ENCODE peak calls at places on chromosome 13, in ten cellular contexts. One of them, this sample, is unnamed.
A peak's percentile ranks its signal among the peaks of the same experiment; 100 is the strongest.

GRCh38 chr13:22506286-22506685 is 674.5 kb upstream of the SGCG start:
- DNase-seq in skeletal muscle cell: no peak
- DNase-seq in GDM1: no peak
- DNase-seq in T-helper 17 cell: no peak
- DNase-seq in AML-193: no peak
- DNase-seq in M059J: no peak
- DNase-seq in ACHN: no peak
- DNase-seq in stimulated activated CD4-positive, alpha-beta T cell treated with anti-CD3 and anti-CD28 coated beads, Interleukin-15, amount 100 ng/mL, for 24 hours: no peak
- DNase-seq in epithelial cell of prostate: no peak
- DNase-seq in stimulated activated CD8-positive, alpha-beta memory T cell treated with anti-CD3 and anti-CD28 coated beads, Interleukin-2, amount 100 ng/mL, for 1 hour: no peak
- DNase-seq in this sample: no peak

GRCh38 chr13:34161829-34162544 is 344.0 kb downstream of the RFC3 start:
- DNase-seq in skeletal muscle cell: peak; percentile 78
- DNase-seq in GDM1: no peak
- DNase-seq in T-helper 17 cell: no peak
- DNase-seq in AML-193: no peak
- DNase-seq in M059J: peak; percentile 86
- DNase-seq in ACHN: no peak
- DNase-seq in stimulated activated CD4-positive, alpha-beta T cell treated with anti-CD3 and anti-CD28 coated beads, Interleukin-15, amount 100 ng/mL, for 24 hours: no peak
- DNase-seq in epithelial cell of prostate: peak; percentile 52
- DNase-seq in stimulated activated CD8-positive, alpha-beta memory T cell treated with anti-CD3 and anti-CD28 coated beads, Interleukin-2, amount 100 ng/mL, for 1 hour: no peak
- DNase-seq in this sample: peak; percentile 89

GRCh38 chr13:29847501-29847983 is 2.9 kb downstream of the UBL3 start:
- DNase-seq in skeletal muscle cell: no peak
- DNase-seq in GDM1: peak; percentile 25
- DNase-seq in T-helper 17 cell: no peak
- DNase-seq in AML-193: peak; percentile 16
- DNase-seq in M059J: peak; percentile 83
- DNase-seq in ACHN: peak; percentile 43
- DNase-seq in stimulated activated CD4-positive, alpha-beta T cell treated with anti-CD3 and anti-CD28 coated beads, Interleukin-15, amount 100 ng/mL, for 24 hours: no peak
- DNase-seq in epithelial cell of prostate: no peak
- DNase-seq in stimulated activated CD8-positive, alpha-beta memory T cell treated with anti-CD3 and anti-CD28 coated beads, Interleukin-2, amount 100 ng/mL, for 1 hour: no peak
- DNase-seq in this sample: no peak

GRCh38 chr13:34698953-34699352 is 243.1 kb upstream of the NBEA start:
- DNase-seq in skeletal muscle cell: no peak
- DNase-seq in GDM1: no peak
- DNase-seq in T-helper 17 cell: no peak
- DNase-seq in AML-193: no peak
- DNase-seq in M059J: no peak
- DNase-seq in ACHN: no peak
- DNase-seq in stimulated activated CD4-positive, alpha-beta T cell treated with anti-CD3 and anti-CD28 coated beads, Interleukin-15, amount 100 ng/mL, for 24 hours: no peak
- DNase-seq in epithelial cell of prostate: no peak
- DNase-seq in stimulated activated CD8-positive, alpha-beta memory T cell treated with anti-CD3 and anti-CD28 coated beads, Interleukin-2, amount 100 ng/mL, for 1 hour: no peak
- DNase-seq in this sample: no peak

GRCh38 chr13:24254151-24254810 is 55.1 kb upstream of the C1QTNF9 start:
- DNase-seq in skeletal muscle cell: no peak
- DNase-seq in GDM1: peak; percentile 66
- DNase-seq in T-helper 17 cell: peak; percentile 68
- DNase-seq in AML-193: no peak
- DNase-seq in M059J: no peak
- DNase-seq in ACHN: no peak
- DNase-seq in stimulated activated CD4-positive, alpha-beta T cell treated with anti-CD3 and anti-CD28 coated beads, Interleukin-15, amount 100 ng/mL, for 24 hours: peak; percentile 69
- DNase-seq in epithelial cell of prostate: no peak
- DNase-seq in stimulated activated CD8-positive, alpha-beta memory T cell treated with anti-CD3 and anti-CD28 coated beads, Interleukin-2, amount 100 ng/mL, for 1 hour: no peak
- DNase-seq in this sample: no peak

GRCh38 chr13:28531195-28531955 is 36.4 kb upstream of the FLT1 start:
- DNase-seq in skeletal muscle cell: no peak
- DNase-seq in GDM1: no peak
- DNase-seq in T-helper 17 cell: no peak
- DNase-seq in AML-193: no peak
- DNase-seq in M059J: peak; percentile 59
- DNase-seq in ACHN: peak; percentile 19
- DNase-seq in stimulated activated CD4-positive, alpha-beta T cell treated with anti-CD3 and anti-CD28 coated beads, Interleukin-15, amount 100 ng/mL, for 24 hours: peak; percentile 15
- DNase-seq in epithelial cell of prostate: no peak
- DNase-seq in stimulated activated CD8-positive, alpha-beta memory T cell treated with anti-CD3 and anti-CD28 coated beads, Interleukin-2, amount 100 ng/mL, for 1 hour: no peak
- DNase-seq in this sample: no peak

GRCh38 chr13:25847145-25847544 is 204.7 kb downstream of the SHISA2 start:
- DNase-seq in skeletal muscle cell: no peak
- DNase-seq in GDM1: no peak
- DNase-seq in T-helper 17 cell: no peak
- DNase-seq in AML-193: no peak
- DNase-seq in M059J: no peak
- DNase-seq in ACHN: no peak
- DNase-seq in stimulated activated CD4-positive, alpha-beta T cell treated with anti-CD3 and anti-CD28 coated beads, Interleukin-15, amount 100 ng/mL, for 24 hours: no peak
- DNase-seq in epithelial cell of prostate: no peak
- DNase-seq in stimulated activated CD8-positive, alpha-beta memory T cell treated with anti-CD3 and anti-CD28 coated beads, Interleukin-2, amount 100 ng/mL, for 1 hour: no peak
- DNase-seq in this sample: no peak

GRCh38 chr13:28529836-28530235 is 34.9 kb upstream of the FLT1 start:
- DNase-seq in skeletal muscle cell: no peak
- DNase-seq in GDM1: no peak
- DNase-seq in T-helper 17 cell: no peak
- DNase-seq in AML-193: no peak
- DNase-seq in M059J: no peak
- DNase-seq in ACHN: no peak
- DNase-seq in stimulated activated CD4-positive, alpha-beta T cell treated with anti-CD3 and anti-CD28 coated beads, Interleukin-15, amount 100 ng/mL, for 24 hours: no peak
- DNase-seq in epithelial cell of prostate: no peak
- DNase-seq in stimulated activated CD8-positive, alpha-beta memory T cell treated with anti-CD3 and anti-CD28 coated beads, Interleukin-2, amount 100 ng/mL, for 1 hour: no peak
- DNase-seq in this sample: no peak

GRCh38 chr13:34738251-34739170 is 203.6 kb upstream of the NBEA start:
- DNase-seq in skeletal muscle cell: no peak
- DNase-seq in GDM1: no peak
- DNase-seq in T-helper 17 cell: no peak
- DNase-seq in AML-193: no peak
- DNase-seq in M059J: no peak
- DNase-seq in ACHN: no peak
- DNase-seq in stimulated activated CD4-positive, alpha-beta T cell treated with anti-CD3 and anti-CD28 coated beads, Interleukin-15, amount 100 ng/mL, for 24 hours: no peak
- DNase-seq in epithelial cell of prostate: no peak
- DNase-seq in stimulated activated CD8-positive, alpha-beta memory T cell treated with anti-CD3 and anti-CD28 coated beads, Interleukin-2, amount 100 ng/mL, for 1 hour: no peak
- DNase-seq in this sample: no peak

GRCh38 chr13:29384466-29384865 is 211.0 kb downstream of the SLC7A1 start:
- DNase-seq in skeletal muscle cell: no peak
- DNase-seq in GDM1: no peak
- DNase-seq in T-helper 17 cell: no peak
- DNase-seq in AML-193: no peak
- DNase-seq in M059J: no peak
- DNase-seq in ACHN: no peak
- DNase-seq in stimulated activated CD4-positive, alpha-beta T cell treated with anti-CD3 and anti-CD28 coated beads, Interleukin-15, amount 100 ng/mL, for 24 hours: no peak
- DNase-seq in epithelial cell of prostate: no peak
- DNase-seq in stimulated activated CD8-positive, alpha-beta memory T cell treated with anti-CD3 and anti-CD28 coated beads, Interleukin-2, amount 100 ng/mL, for 1 hour: no peak
- DNase-seq in this sample: no peak

GRCh38 chr13:49265822-49266221 is 18.1 kb downstream of the CDADC1 start:
- DNase-seq in skeletal muscle cell: peak; percentile 28
- DNase-seq in GDM1: no peak
- DNase-seq in T-helper 17 cell: no peak
- DNase-seq in AML-193: no peak
- DNase-seq in M059J: peak; percentile 46
- DNase-seq in ACHN: no peak
- DNase-seq in stimulated activated CD4-positive, alpha-beta T cell treated with anti-CD3 and anti-CD28 coated beads, Interleukin-15, amount 100 ng/mL, for 24 hours: no peak
- DNase-seq in epithelial cell of prostate: no peak
- DNase-seq in stimulated activated CD8-positive, alpha-beta memory T cell treated with anti-CD3 and anti-CD28 coated beads, Interleukin-2, amount 100 ng/mL, for 1 hour: no peak
- DNase-seq in this sample: peak; percentile 34

GRCh38 chr13:99495478-99496321 is 5.6 kb upstream of the TM9SF2 start:
- DNase-seq in skeletal muscle cell: no peak
- DNase-seq in GDM1: no peak
- DNase-seq in T-helper 17 cell: no peak
- DNase-seq in AML-193: no peak
- DNase-seq in M059J: peak; percentile 44
- DNase-seq in ACHN: peak; percentile 11
- DNase-seq in stimulated activated CD4-positive, alpha-beta T cell treated with anti-CD3 and anti-CD28 coated beads, Interleukin-15, amount 100 ng/mL, for 24 hours: peak; percentile 11
- DNase-seq in epithelial cell of prostate: no peak
- DNase-seq in stimulated activated CD8-positive, alpha-beta memory T cell treated with anti-CD3 and anti-CD28 coated beads, Interleukin-2, amount 100 ng/mL, for 1 hour: no peak
- DNase-seq in this sample: no peak

GRCh38 chr13:32728327-32728726 is 142.1 kb downstream of the PDS5B start:
- DNase-seq in skeletal muscle cell: no peak
- DNase-seq in GDM1: no peak
- DNase-seq in T-helper 17 cell: no peak
- DNase-seq in AML-193: no peak
- DNase-seq in M059J: no peak
- DNase-seq in ACHN: no peak
- DNase-seq in stimulated activated CD4-positive, alpha-beta T cell treated with anti-CD3 and anti-CD28 coated beads, Interleukin-15, amount 100 ng/mL, for 24 hours: no peak
- DNase-seq in epithelial cell of prostate: no peak
- DNase-seq in stimulated activated CD8-positive, alpha-beta memory T cell treated with anti-CD3 and anti-CD28 coated beads, Interleukin-2, amount 100 ng/mL, for 1 hour: no peak
- DNase-seq in this sample: no peak

GRCh38 chr13:39394811-39395685 is 207.9 kb downstream of the LHFPL6 start:
- DNase-seq in skeletal muscle cell: no peak
- DNase-seq in GDM1: no peak
- DNase-seq in T-helper 17 cell: no peak
- DNase-seq in AML-193: no peak
- DNase-seq in M059J: no peak
- DNase-seq in ACHN: no peak
- DNase-seq in stimulated activated CD4-positive, alpha-beta T cell treated with anti-CD3 and anti-CD28 coated beads, Interleukin-15, amount 100 ng/mL, for 24 hours: no peak
- DNase-seq in epithelial cell of prostate: no peak
- DNase-seq in stimulated activated CD8-positive, alpha-beta memory T cell treated with anti-CD3 and anti-CD28 coated beads, Interleukin-2, amount 100 ng/mL, for 1 hour: no peak
- DNase-seq in this sample: no peak

GRCh38 chr13:76892488-76892887 is 6.3 kb upstream of the KCTD12 start:
- DNase-seq in skeletal muscle cell: no peak
- DNase-seq in GDM1: no peak
- DNase-seq in T-helper 17 cell: no peak
- DNase-seq in AML-193: no peak
- DNase-seq in M059J: no peak
- DNase-seq in ACHN: no peak
- DNase-seq in stimulated activated CD4-positive, alpha-beta T cell treated with anti-CD3 and anti-CD28 coated beads, Interleukin-15, amount 100 ng/mL, for 24 hours: no peak
- DNase-seq in epithelial cell of prostate: no peak
- DNase-seq in stimulated activated CD8-positive, alpha-beta memory T cell treated with anti-CD3 and anti-CD28 coated beads, Interleukin-2, amount 100 ng/mL, for 1 hour: no peak
- DNase-seq in this sample: no peak

GRCh38 chr13:45933203-45934014 is 81.9 kb upstream of the SIAH3 start:
- DNase-seq in skeletal muscle cell: no peak
- DNase-seq in GDM1: no peak
- DNase-seq in T-helper 17 cell: no peak
- DNase-seq in AML-193: no peak
- DNase-seq in M059J: no peak
- DNase-seq in ACHN: no peak
- DNase-seq in stimulated activated CD4-positive, alpha-beta T cell treated with anti-CD3 and anti-CD28 coated beads, Interleukin-15, amount 100 ng/mL, for 24 hours: no peak
- DNase-seq in epithelial cell of prostate: no peak
- DNase-seq in stimulated activated CD8-positive, alpha-beta memory T cell treated with anti-CD3 and anti-CD28 coated beads, Interleukin-2, amount 100 ng/mL, for 1 hour: no peak
- DNase-seq in this sample: no peak

GRCh38 chr13:43720780-43721397 is 65.9 kb downstream of the ENOX1 start:
- DNase-seq in skeletal muscle cell: peak; percentile 43
- DNase-seq in GDM1: no peak
- DNase-seq in T-helper 17 cell: no peak
- DNase-seq in AML-193: no peak
- DNase-seq in M059J: peak; percentile 7
- DNase-seq in ACHN: no peak
- DNase-seq in stimulated activated CD4-positive, alpha-beta T cell treated with anti-CD3 and anti-CD28 coated beads, Interleukin-15, amount 100 ng/mL, for 24 hours: no peak
- DNase-seq in epithelial cell of prostate: peak; percentile 27
- DNase-seq in stimulated activated CD8-positive, alpha-beta memory T cell treated with anti-CD3 and anti-CD28 coated beads, Interleukin-2, amount 100 ng/mL, for 1 hour: no peak
- DNase-seq in this sample: peak; percentile 14

GRCh38 chr13:110597041-110597689 is 18.2 kb upstream of the NAXD start:
- DNase-seq in skeletal muscle cell: no peak
- DNase-seq in GDM1: no peak
- DNase-seq in T-helper 17 cell: no peak
- DNase-seq in AML-193: no peak
- DNase-seq in M059J: no peak
- DNase-seq in ACHN: no peak
- DNase-seq in stimulated activated CD4-positive, alpha-beta T cell treated with anti-CD3 and anti-CD28 coated beads, Interleukin-15, amount 100 ng/mL, for 24 hours: no peak
- DNase-seq in epithelial cell of prostate: no peak
- DNase-seq in stimulated activated CD8-positive, alpha-beta memory T cell treated with anti-CD3 and anti-CD28 coated beads, Interleukin-2, amount 100 ng/mL, for 1 hour: no peak
- DNase-seq in this sample: no peak

GRCh38 chr13:79671420-79671819 is 190.5 kb downstream of the NDFIP2 start:
- DNase-seq in skeletal muscle cell: no peak
- DNase-seq in GDM1: no peak
- DNase-seq in T-helper 17 cell: no peak
- DNase-seq in AML-193: no peak
- DNase-seq in M059J: no peak
- DNase-seq in ACHN: no peak
- DNase-seq in stimulated activated CD4-positive, alpha-beta T cell treated with anti-CD3 and anti-CD28 coated beads, Interleukin-15, amount 100 ng/mL, for 24 hours: no peak
- DNase-seq in epithelial cell of prostate: no peak
- DNase-seq in stimulated activated CD8-positive, alpha-beta memory T cell treated with anti-CD3 and anti-CD28 coated beads, Interleukin-2, amount 100 ng/mL, for 1 hour: no peak
- DNase-seq in this sample: no peak

GRCh38 chr13:40502236-40502635 is 164.2 kb downstream of the FOXO1 start:
- DNase-seq in skeletal muscle cell: no peak
- DNase-seq in GDM1: no peak
- DNase-seq in T-helper 17 cell: no peak
- DNase-seq in AML-193: no peak
- DNase-seq in M059J: peak; percentile 31
- DNase-seq in ACHN: no peak
- DNase-seq in stimulated activated CD4-positive, alpha-beta T cell treated with anti-CD3 and anti-CD28 coated beads, Interleukin-15, amount 100 ng/mL, for 24 hours: no peak
- DNase-seq in epithelial cell of prostate: peak; percentile 36
- DNase-seq in stimulated activated CD8-positive, alpha-beta memory T cell treated with anti-CD3 and anti-CD28 coated beads, Interleukin-2, amount 100 ng/mL, for 1 hour: no peak
- DNase-seq in this sample: no peak

GRCh38 chr13:26502826-26503225 is 54.7 kb upstream of the WASF3 start:
- DNase-seq in skeletal muscle cell: peak; percentile 48
- DNase-seq in GDM1: no peak
- DNase-seq in T-helper 17 cell: no peak
- DNase-seq in AML-193: no peak
- DNase-seq in M059J: peak; percentile 50
- DNase-seq in ACHN: no peak
- DNase-seq in stimulated activated CD4-positive, alpha-beta T cell treated with anti-CD3 and anti-CD28 coated beads, Interleukin-15, amount 100 ng/mL, for 24 hours: peak; percentile 60
- DNase-seq in epithelial cell of prostate: no peak
- DNase-seq in stimulated activated CD8-positive, alpha-beta memory T cell treated with anti-CD3 and anti-CD28 coated beads, Interleukin-2, amount 100 ng/mL, for 1 hour: no peak
- DNase-seq in this sample: no peak

GRCh38 chr13:35594096-35594495 is 117.6 kb upstream of the MAB21L1 start:
- DNase-seq in skeletal muscle cell: no peak
- DNase-seq in GDM1: no peak
- DNase-seq in T-helper 17 cell: no peak
- DNase-seq in AML-193: no peak
- DNase-seq in M059J: no peak
- DNase-seq in ACHN: no peak
- DNase-seq in stimulated activated CD4-positive, alpha-beta T cell treated with anti-CD3 and anti-CD28 coated beads, Interleukin-15, amount 100 ng/mL, for 24 hours: no peak
- DNase-seq in epithelial cell of prostate: no peak
- DNase-seq in stimulated activated CD8-positive, alpha-beta memory T cell treated with anti-CD3 and anti-CD28 coated beads, Interleukin-2, amount 100 ng/mL, for 1 hour: no peak
- DNase-seq in this sample: no peak

GRCh38 chr13:51638497-51638871 is 54.2 kb downstream of the WDFY2 start:
- DNase-seq in skeletal muscle cell: no peak
- DNase-seq in GDM1: no peak
- DNase-seq in T-helper 17 cell: no peak
- DNase-seq in AML-193: no peak
- DNase-seq in M059J: peak; percentile 64
- DNase-seq in ACHN: no peak
- DNase-seq in stimulated activated CD4-positive, alpha-beta T cell treated with anti-CD3 and anti-CD28 coated beads, Interleukin-15, amount 100 ng/mL, for 24 hours: no peak
- DNase-seq in epithelial cell of prostate: no peak
- DNase-seq in stimulated activated CD8-positive, alpha-beta memory T cell treated with anti-CD3 and anti-CD28 coated beads, Interleukin-2, amount 100 ng/mL, for 1 hour: no peak
- DNase-seq in this sample: no peak

GRCh38 chr13:78060966-78061365 is 142.3 kb upstream of the EDNRB start:
- DNase-seq in skeletal muscle cell: no peak
- DNase-seq in GDM1: no peak
- DNase-seq in T-helper 17 cell: no peak
- DNase-seq in AML-193: no peak
- DNase-seq in M059J: peak; percentile 47
- DNase-seq in ACHN: no peak
- DNase-seq in stimulated activated CD4-positive, alpha-beta T cell treated with anti-CD3 and anti-CD28 coated beads, Interleukin-15, amount 100 ng/mL, for 24 hours: no peak
- DNase-seq in epithelial cell of prostate: no peak
- DNase-seq in stimulated activated CD8-positive, alpha-beta memory T cell treated with anti-CD3 and anti-CD28 coated beads, Interleukin-2, amount 100 ng/mL, for 1 hour: no peak
- DNase-seq in this sample: no peak

GRCh38 chr13:39767791-39768564 is 112.5 kb downstream of the COG6 start:
- DNase-seq in skeletal muscle cell: no peak
- DNase-seq in GDM1: no peak
- DNase-seq in T-helper 17 cell: no peak
- DNase-seq in AML-193: no peak
- DNase-seq in M059J: no peak
- DNase-seq in ACHN: no peak
- DNase-seq in stimulated activated CD4-positive, alpha-beta T cell treated with anti-CD3 and anti-CD28 coated beads, Interleukin-15, amount 100 ng/mL, for 24 hours: no peak
- DNase-seq in epithelial cell of prostate: no peak
- DNase-seq in stimulated activated CD8-positive, alpha-beta memory T cell treated with anti-CD3 and anti-CD28 coated beads, Interleukin-2, amount 100 ng/mL, for 1 hour: no peak
- DNase-seq in this sample: no peak

GRCh38 chr13:51520524-51520923 is 63.7 kb upstream of the WDFY2 start:
- DNase-seq in skeletal muscle cell: peak; percentile 80
- DNase-seq in GDM1: no peak
- DNase-seq in T-helper 17 cell: no peak
- DNase-seq in AML-193: peak; percentile 82
- DNase-seq in M059J: peak; percentile 47
- DNase-seq in ACHN: no peak
- DNase-seq in stimulated activated CD4-positive, alpha-beta T cell treated with anti-CD3 and anti-CD28 coated beads, Interleukin-15, amount 100 ng/mL, for 24 hours: no peak
- DNase-seq in epithelial cell of prostate: peak; percentile 26
- DNase-seq in stimulated activated CD8-positive, alpha-beta memory T cell treated with anti-CD3 and anti-CD28 coated beads, Interleukin-2, amount 100 ng/mL, for 1 hour: no peak
- DNase-seq in this sample: no peak

GRCh38 chr13:113724016-113724758 is 34.8 kb upstream of the TMEM255B start:
- DNase-seq in skeletal muscle cell: no peak
- DNase-seq in GDM1: no peak
- DNase-seq in T-helper 17 cell: no peak
- DNase-seq in AML-193: no peak
- DNase-seq in M059J: no peak
- DNase-seq in ACHN: no peak
- DNase-seq in stimulated activated CD4-positive, alpha-beta T cell treated with anti-CD3 and anti-CD28 coated beads, Interleukin-15, amount 100 ng/mL, for 24 hours: no peak
- DNase-seq in epithelial cell of prostate: no peak
- DNase-seq in stimulated activated CD8-positive, alpha-beta memory T cell treated with anti-CD3 and anti-CD28 coated beads, Interleukin-2, amount 100 ng/mL, for 1 hour: no peak
- DNase-seq in this sample: no peak

GRCh38 chr13:103961129-103961528 is 894.9 kb upstream of the SLC10A2 start:
- DNase-seq in skeletal muscle cell: no peak
- DNase-seq in GDM1: no peak
- DNase-seq in T-helper 17 cell: no peak
- DNase-seq in AML-193: no peak
- DNase-seq in M059J: no peak
- DNase-seq in ACHN: no peak
- DNase-seq in stimulated activated CD4-positive, alpha-beta T cell treated with anti-CD3 and anti-CD28 coated beads, Interleukin-15, amount 100 ng/mL, for 24 hours: no peak
- DNase-seq in epithelial cell of prostate: no peak
- DNase-seq in stimulated activated CD8-positive, alpha-beta memory T cell treated with anti-CD3 and anti-CD28 coated beads, Interleukin-2, amount 100 ng/mL, for 1 hour: no peak
- DNase-seq in this sample: no peak